ENCODE peak calls at places on chromosomes 12 and 14, in ten cellular contexts. Y is transverse colon; H is CD8-positive, alpha-beta T cell; D is neuronal stem cell; O is CD4-positive, CD25-positive, alpha-beta regulatory T cell; Q is AG04449; X is GM23338; P is aorta; C is fibroblast of the aortic adventitia; B is ovary. M is an unnamed sample.

GRCh38 chr12:41485203-41485602 is 297.1 kb downstream of the PDZRN4 start:
- DNase-seq in D (no peak), X (no peak), C (no peak), Y (no peak), H (no peak), Q (no peak), O (no peak), P (no peak), B (no peak), M (no peak)

GRCh38 chr14:21525995-21526671 is at the start of gene SALL2:
- DNase-seq in P (peak), C (peak), O (peak), H (peak), Y (peak), D (peak), X (peak), B (peak), Q (no peak), M (peak)

GRCh38 chr14:58572092-58572853 is 65.5 kb upstream of the DACT1 start:
- DNase-seq in O (no peak), H (no peak), P (no peak), D (no peak), X (no peak), C (peak), B (no peak), Q (peak), Y (no peak), M (peak)

GRCh38 chr12:56071648-56072047 is 8.3 kb upstream of the ERBB3 start:
- DNase-seq in O (no peak), C (peak), D (no peak), H (no peak), Q (no peak), B (no peak), X (no peak), P (no peak), Y (no peak), M (no peak)

GRCh38 chr14:51086044-51086443 is 8.9 kb downstream of the TRIM9 start:
- DNase-seq in D (no peak), Y (peak), B (no peak), H (no peak), Q (no peak), P (no peak), X (no peak), O (no peak), C (no peak), M (no peak)

GRCh38 chr12:89160716-89161123 is 191.6 kb downstream of the DUSP6 start:
- DNase-seq in B (no peak), Q (no peak), P (peak), H (no peak), D (no peak), Y (peak), O (no peak), C (peak), X (no peak), M (no peak)

GRCh38 chr12:118377891-118378470 is 1.6 kb downstream of the SUDS3 start:
- DNase-seq in X (peak), D (peak), H (peak), B (peak), P (peak), Y (peak), Q (no peak), C (peak), O (peak), M (peak)

GRCh38 chr14:76953196-76953945 is 75.1 kb downstream of the IRF2BPL start:
- DNase-seq in P (peak), H (peak), Y (peak), Q (no peak), C (peak), O (peak), X (peak), D (no peak), B (peak), M (no peak)

GRCh38 chr12:92065018-92065499 is 80.6 kb downstream of the BTG1 start:
- DNase-seq in Y (peak), X (no peak), H (no peak), P (no peak), D (no peak), O (peak), B (no peak), C (peak), Q (no peak), M (no peak)

GRCh38 chr14:94970937-94971730 is 186.2 kb downstream of the DICER1 start:
- DNase-seq in P (no peak), D (no peak), X (no peak), B (no peak), H (no peak), C (peak), Y (no peak), O (no peak), Q (no peak), M (no peak)
- H3K4me3 ChIP-seq in P (no peak), D (no peak), X (no peak), B (no peak), H (no peak), C (no peak), Y (no peak), O (no peak), Q (no peak), M (no peak)

GRCh38 chr12:13203028-13203922 is 6.7 kb downstream of the EMP1 start:
- DNase-seq in O (no peak), X (peak), C (peak), P (peak), D (no peak), Q (no peak), H (no peak), B (no peak), Y (peak), M (peak)

GRCh38 chr12:13200841-13201240 is 4.3 kb downstream of the EMP1 start:
- DNase-seq in P (no peak), Q (no peak), Y (no peak), X (no peak), B (no peak), H (no peak), O (no peak), C (no peak), D (no peak), M (peak)

GRCh38 chr12:13206560-13206897 is 10.0 kb downstream of the EMP1 start:
- DNase-seq in C (no peak), Y (no peak), Q (no peak), O (no peak), P (no peak), B (no peak), H (no peak), D (no peak), X (no peak), M (no peak)

GRCh38 chr12:13205809-13206559 is 9.5 kb downstream of the EMP1 start:
- DNase-seq in C (peak), B (no peak), X (no peak), H (no peak), Q (peak), Y (no peak), P (no peak), D (no peak), O (no peak), M (peak)

GRCh38 chr12:13204428-13204827 is 7.9 kb downstream of the EMP1 start:
- DNase-seq in C (peak), P (no peak), X (peak), Y (no peak), B (no peak), Q (no peak), H (no peak), O (no peak), D (no peak), M (no peak)
- H3K4me3 ChIP-seq in C (peak), P (no peak), X (no peak), Y (no peak), B (no peak), Q (no peak), H (no peak), O (no peak), D (no peak), M (no peak)

GRCh38 chr14:64208981-64209380 is 85.2 kb downstream of the ESR2 start:
- DNase-seq in B (no peak), H (no peak), C (no peak), P (no peak), X (no peak), D (no peak), Q (no peak), O (no peak), Y (no peak), M (no peak)
- H3K4me3 ChIP-seq in B (no peak), H (no peak), C (no peak), P (no peak), X (no peak), D (no peak), Q (no peak), O (no peak), Y (no peak), M (no peak)

GRCh38 chr12:65827827-65828231 is 3.5 kb downstream of the HMGA2 start:
- DNase-seq in B (no peak), C (peak), O (no peak), H (no peak), D (no peak), Q (no peak), P (no peak), X (peak), Y (no peak), M (no peak)
- H3K4me3 ChIP-seq in B (no peak), C (peak), O (no peak), H (no peak), D (no peak), Q (peak), P (no peak), X (peak), Y (no peak), M (no peak)

DNA sequence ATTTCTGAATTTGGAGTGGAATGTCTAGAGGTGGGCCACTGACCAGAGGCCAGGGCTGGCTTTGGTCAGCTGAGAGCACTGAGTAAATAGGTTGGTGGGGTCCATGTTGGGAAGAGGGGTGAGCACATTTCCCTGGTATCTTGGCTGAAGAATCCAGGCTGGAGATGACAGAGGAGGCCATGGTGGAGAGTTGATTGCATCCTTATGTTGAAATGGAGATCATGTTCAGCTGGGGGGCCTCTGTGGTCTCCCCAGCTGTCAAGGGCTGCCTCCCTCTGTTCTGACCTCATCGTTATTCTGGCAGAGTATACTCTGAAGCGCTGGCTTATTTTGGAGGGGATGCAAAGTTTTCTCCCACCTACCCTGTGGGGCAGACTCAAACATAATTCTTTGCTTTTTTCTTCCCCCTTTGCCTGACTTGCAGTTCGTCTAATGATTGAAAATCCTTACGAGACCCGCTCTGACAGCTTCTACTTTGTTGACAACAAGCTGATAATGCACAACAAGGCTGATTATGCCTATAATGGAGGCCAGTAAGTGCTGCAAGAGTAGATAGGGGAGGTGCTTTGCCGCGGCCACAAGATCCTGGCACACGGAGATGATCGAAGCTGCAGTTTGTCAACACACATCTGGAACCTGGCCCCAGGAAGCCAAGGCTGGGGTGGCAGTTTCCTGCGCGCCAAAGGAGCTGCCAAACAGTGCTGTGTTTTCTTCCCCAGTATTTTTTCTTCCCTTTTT is 6.0 kb upstream of the ACADS start:
- DNase-seq in H (no peak), Y (no peak), X (no peak), D (no peak), Q (no peak), B (no peak), P (peak), O (no peak), C (no peak), M (no peak)
- H3K4me3 ChIP-seq in H (no peak), Y (no peak), X (no peak), D (no peak), Q (no peak), B (no peak), P (no peak), O (no peak), C (no peak), M (no peak)

DNA sequence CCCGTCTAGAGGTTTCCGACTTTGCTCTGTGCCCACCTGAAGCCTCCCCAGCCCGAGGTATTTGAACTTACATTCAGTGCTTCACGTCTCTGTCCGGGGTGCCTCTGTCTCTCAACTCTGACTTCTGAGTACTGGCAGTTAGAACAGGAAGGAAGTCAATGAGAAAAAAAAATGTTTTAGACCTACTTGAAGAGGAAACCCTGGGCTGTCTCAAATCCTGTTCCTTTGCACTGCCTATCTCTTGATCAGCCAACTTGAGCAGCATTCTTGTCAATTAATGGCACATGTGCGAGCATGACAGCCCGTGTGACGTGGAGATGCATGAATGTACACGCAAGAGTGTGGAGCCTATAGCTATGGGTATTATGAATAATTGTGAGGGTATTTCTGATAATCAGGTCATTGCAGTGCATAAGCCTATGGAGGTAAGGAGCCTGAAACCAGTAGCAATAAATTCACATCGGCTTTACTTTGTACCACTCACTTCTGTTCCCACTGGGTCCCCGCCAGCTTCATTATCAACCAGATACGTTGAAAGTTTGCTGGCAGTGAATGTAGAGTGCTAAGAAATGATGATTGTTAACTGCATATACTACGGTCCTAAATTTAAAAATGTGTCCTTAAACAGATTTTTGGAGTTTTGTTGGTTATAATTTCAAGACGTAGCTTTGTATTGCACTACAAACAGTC is at the start of gene ARHGDIB:
- DNase-seq in C (no peak), P (no peak), H (peak), Q (no peak), Y (peak), B (no peak), X (peak), D (no peak), O (peak), M (peak)
- H3K4me3 ChIP-seq in C (peak), P (peak), H (peak), Q (no peak), Y (peak), B (peak), X (no peak), D (no peak), O (peak), M (peak)

GRCh38 chr12:104012331-104012730 is 37.7 kb downstream of the GLT8D2 start:
- DNase-seq in Y (no peak), B (no peak), C (no peak), D (no peak), H (no peak), X (no peak), P (no peak), O (no peak), Q (no peak), M (no peak)

GRCh38 chr12:104011265-104011664 is 38.7 kb downstream of the GLT8D2 start:
- DNase-seq in D (no peak), P (no peak), Q (peak), B (no peak), H (no peak), C (peak), Y (no peak), O (no peak), X (no peak), M (no peak)

GRCh38 chr12:104010121-104010520 is 39.9 kb downstream of the GLT8D2 start:
- DNase-seq in P (no peak), C (no peak), H (no peak), B (no peak), O (no peak), Q (no peak), D (no peak), Y (no peak), X (no peak), M (no peak)

GRCh38 chr12:104006929-104007328 is 41.3 kb downstream of the TDG start:
- DNase-seq in H (no peak), O (no peak), Q (peak), Y (no peak), C (peak), P (no peak), B (no peak), X (no peak), D (no peak), M (no peak)

GRCh38 chr12:104010800-104011199 is 39.2 kb downstream of the GLT8D2 start:
- DNase-seq in D (no peak), C (no peak), H (no peak), X (no peak), Q (no peak), B (no peak), O (no peak), Y (no peak), P (no peak), M (no peak)
- H3K4me3 ChIP-seq in D (no peak), C (no peak), H (no peak), X (no peak), Q (no peak), B (no peak), O (no peak), Y (no peak), P (no peak), M (no peak)